ENCODE peak calls at places on chromosomes 16 and 17, in six cellular contexts. G is Daoy, I is C1 segment of cervical spinal cord, D is T-helper 1 cell, Z is NCI-H2029, U is globus pallidus. Q is an unnamed sample.
A peak's percentile ranks its signal among the peaks of the same experiment; 100 is the strongest.

GRCh38 chr17:68011199-68011665 is 15.0 kb upstream of the C17orf58 start:
- DNase-seq in U (peak; percentile 23), I (peak; percentile 11), G (peak; percentile 54), D (peak; percentile 50), Z (no peak), Q (no peak)

GRCh38 chr16:14560523-14560922 is 69.5 kb downstream of the PARN start:
- DNase-seq in U (no peak), Z (no peak), I (no peak), D (no peak), G (no peak), Q (no peak)

GRCh38 chr17:50909765-50910661 is 43.9 kb upstream of the TOB1 start:
- DNase-seq in D (peak; percentile 60), I (no peak), Z (no peak), G (no peak), U (no peak), Q (no peak)

GRCh38 chr16:23941963-23942564 is 106.3 kb downstream of the PRKCB start:
- DNase-seq in U (no peak), I (no peak), Z (peak; percentile 44), G (peak; percentile 42), D (no peak), Q (no peak)

GRCh38 chr16:80610489-80611156 is 69.8 kb downstream of the DYNLRB2 start:
- DNase-seq in I (no peak), D (no peak), U (no peak), Z (no peak), G (no peak), Q (no peak)

GRCh38 chr16:13988038-13988437 is 68.1 kb downstream of the ERCC4 start:
- DNase-seq in Z (no peak), U (no peak), I (no peak), D (no peak), G (no peak), Q (no peak)

GRCh38 chr17:34579017-34579946 is at the start of gene TMEM132E:
- DNase-seq in D (no peak), I (peak; percentile 51), G (peak; percentile 51), U (peak; percentile 77), Z (peak; percentile 33), Q (peak; percentile 61)

GRCh38 chr17:56831364-56832095 is 2.2 kb downstream of the C17orf67 start:
- DNase-seq in U (no peak), G (no peak), I (no peak), D (no peak), Z (no peak), Q (no peak)

GRCh38 chr17:27793906-27794380 is 6.4 kb downstream of the NOS2 start:
- DNase-seq in G (no peak), D (no peak), I (no peak), Z (no peak), U (no peak), Q (no peak)

Q was measured in NCI-H1092.